ENCODE peak calls at places on chromosomes 13 and 19, in five cellular contexts. L is fibroblast of mammary gland, O is IMR-90, X is fibroblast of lung, Z is tibial nerve. T is an unnamed sample.

GRCh38 chr19:5590151-5590864 is 22.6 kb upstream of the TINCR start:
- DNase-seq in L (no peak), O (no peak), X (no peak), Z (no peak), T (no peak)

GRCh38 chr19:17125728-17126677 is 50.4 kb downstream of the MYO9B start:
- DNase-seq in L (peak; percentile 48), O (peak; percentile 25), X (peak; percentile 46), Z (no peak), T (no peak)

GRCh38 chr13:75120071-75120470 is 361.9 kb downstream of the TBC1D4 start:
- DNase-seq in L (no peak), O (no peak), X (no peak), Z (no peak), T (no peak)

GRCh38 chr19:58085348-58085875 is 12.6 kb downstream of the ZSCAN18 start:
- DNase-seq in L (no peak), O (no peak), X (no peak), Z (no peak), T (no peak)

GRCh38 chr13:82800391-82800790 is 1081.9 kb downstream of the SLITRK1 start:
- DNase-seq in L (peak; percentile 6), O (no peak), X (peak; percentile 4), Z (no peak), T (peak; percentile 35)

GRCh38 chr13:59409211-59409610 is 754.5 kb downstream of the DIAPH3 start:
- DNase-seq in L (no peak), O (peak; percentile 58), X (peak; percentile 77), Z (no peak), T (no peak)

GRCh38 chr19:58569943-58570670 is 3.0 kb downstream of the MZF1 start:
- DNase-seq in L (no peak), O (no peak), X (no peak), Z (peak; percentile 8), T (no peak)

GRCh38 chr19:42113641-42114348 is 18.5 kb downstream of the POU2F2 start:
- DNase-seq in L (peak; percentile 98), O (peak; percentile 99), X (peak; percentile 87), Z (no peak), T (peak; percentile 98)

GRCh38 chr13:106052200-106052767 is 483.2 kb downstream of the EFNB2 start:
- DNase-seq in L (peak; percentile 42), O (peak; percentile 48), X (peak; percentile 63), Z (no peak), T (no peak)

GRCh38 chr13:21297452-21297851 is 121.0 kb downstream of the MRPL57 start:
- DNase-seq in L (peak; percentile 11), O (no peak), X (no peak), Z (no peak), T (no peak)

GRCh38 chr13:46339035-46339666 is 47.9 kb downstream of the RUBCNL start:
- DNase-seq in L (peak; percentile 88), O (peak; percentile 12), X (peak; percentile 27), Z (no peak), T (peak; percentile 13)

GRCh38 chr13:114079601-114080536 is 52.6 kb downstream of the RASA3 start:
- DNase-seq in L (no peak), O (no peak), X (no peak), Z (peak; percentile 10), T (no peak)

GRCh38 chr19:21491161-21491560 is 14.2 kb upstream of the ZNF429 start:
- DNase-seq in L (peak; percentile 14), O (peak; percentile 3), X (peak; percentile 2), Z (no peak), T (no peak)

GRCh38 chr13:113935081-113935511 is 38.8 kb downstream of the C13orf46 start:
- DNase-seq in L (no peak), O (no peak), X (no peak), Z (peak; percentile 5), T (no peak)

GRCh38 chr13:27617801-27618411 is 2.4 kb downstream of the LNX2 start:
- DNase-seq in L (no peak), O (no peak), X (no peak), Z (no peak), T (no peak)

GRCh38 chr13:91544723-91545122 is 146.3 kb downstream of the GPC5 start:
- DNase-seq in L (no peak), O (no peak), X (no peak), Z (no peak), T (no peak)

GRCh38 chr13:35687336-35687735 is 210.8 kb upstream of the MAB21L1 start:
- DNase-seq in L (no peak), O (no peak), X (no peak), Z (no peak), T (no peak)

DNA sequence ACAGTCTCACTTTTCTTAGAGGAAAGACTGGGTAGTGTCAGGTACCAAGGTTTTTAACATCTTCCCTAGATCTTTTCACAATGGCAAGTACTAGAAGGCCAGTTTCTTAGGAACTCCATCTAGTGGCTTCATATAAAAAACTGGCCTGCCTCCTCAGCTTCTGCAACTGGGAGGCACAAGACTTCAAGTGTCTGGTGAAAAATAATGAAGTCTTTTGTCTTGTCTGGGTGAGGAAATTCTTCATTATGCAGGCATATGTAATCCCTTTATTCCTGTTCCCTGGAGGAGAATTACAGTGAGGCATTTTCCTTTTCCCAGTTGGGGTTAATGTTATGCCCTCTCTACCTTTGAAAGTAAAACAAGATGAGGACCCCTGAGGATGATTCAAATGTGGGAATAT is 300.5 kb downstream of the NALCN start:
- DNase-seq in L (peak; percentile 10), O (no peak), X (peak; percentile 5), Z (no peak), T (peak; percentile 6)
- TF ChIP-seq CTCF in L (peak; percentile 25), O (peak; percentile 9), X (no peak), Z (no peak), T (peak; percentile 59)

GRCh38 chr13:44436589-44437337 is 63.1 kb downstream of the SERP2 start:
- DNase-seq in L (peak; percentile 93), O (peak; percentile 94), X (peak; percentile 96), Z (peak; percentile 89), T (peak; percentile 89)
- TF ChIP-seq CTCF in L (no peak), O (no peak), X (no peak), Z (no peak), T (no peak)

DNA sequence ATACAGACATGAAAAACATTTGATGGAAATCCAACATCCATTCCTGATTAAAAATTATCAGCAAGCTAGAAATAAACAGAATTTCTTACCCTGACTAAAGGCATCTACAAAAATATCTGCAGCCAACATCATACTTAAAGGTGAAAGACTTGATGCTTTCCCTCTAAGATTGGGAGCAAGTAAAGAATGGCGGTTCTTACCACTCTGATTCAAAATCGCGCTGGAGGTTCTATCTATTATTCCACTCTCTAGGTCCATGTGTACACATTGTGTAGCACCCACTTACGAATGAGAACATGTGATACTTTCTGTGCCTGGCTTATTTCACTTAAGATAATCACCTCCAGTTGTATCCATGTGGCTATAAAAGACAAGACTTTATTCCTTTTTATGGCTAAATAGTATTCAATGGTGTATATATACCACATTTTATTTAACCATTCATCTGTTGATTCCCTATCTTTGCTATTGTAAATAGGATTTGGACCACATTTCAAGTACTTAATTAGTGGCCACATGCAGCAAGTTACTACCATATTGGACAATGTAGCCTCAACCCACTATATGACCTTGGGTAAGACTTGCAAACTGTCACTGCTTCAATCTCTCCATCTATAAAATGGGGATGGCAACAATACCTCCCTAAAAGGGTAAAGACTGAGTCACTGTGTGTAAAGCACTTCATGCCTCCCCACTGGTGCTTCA is 38.4 kb upstream of the CYP2A7 start:
- DNase-seq in L (no peak), O (no peak), X (no peak), Z (no peak), T (no peak)
- TF ChIP-seq CTCF in L (no peak), O (no peak), X (no peak), Z (no peak), T (no peak)

GRCh38 chr19:2661615-2662014 is 40.9 kb downstream of the GNG7 start:
- DNase-seq in L (peak; percentile 39), O (no peak), X (no peak), Z (no peak), T (no peak)
- TF ChIP-seq CTCF in L (peak; percentile 34), O (peak; percentile 9), X (no peak), Z (no peak), T (peak; percentile 47)

GRCh38 chr13:51846756-51847155 is 1.8 kb upstream of the TMEM272 start:
- DNase-seq in L (no peak), O (peak; percentile 11), X (no peak), Z (no peak), T (no peak)

GRCh38 chr13:51843529-51843928 is 1.4 kb downstream of the TMEM272 start:
- DNase-seq in L (no peak), O (no peak), X (no peak), Z (no peak), T (no peak)

GRCh38 chr13:51845574-51846318 is 769 bp upstream of the TMEM272 start:
- DNase-seq in L (no peak), O (no peak), X (no peak), Z (no peak), T (no peak)

GRCh38 chr13:51841732-51842131 is 3.2 kb downstream of the TMEM272 start:
- DNase-seq in L (no peak), O (no peak), X (no peak), Z (no peak), T (no peak)

GRCh38 chr13:51844862-51845573 is at the start of gene TMEM272:
- DNase-seq in L (peak; percentile 34), O (peak; percentile 11), X (peak; percentile 30), Z (no peak), T (no peak)
- TF ChIP-seq CTCF in L (peak; percentile 80), O (peak; percentile 65), X (peak; percentile 71), Z (peak; percentile 80), T (peak; percentile 86)